ENCODE peak calls at places on chromosome 5, in seven cellular contexts. Q, F, W, L, N, V and D are unnamed samples.

GRCh38 chr5:149497357-149497756 is 53.9 kb downstream of the CSNK1A1 start:
- DNase-seq in N (no peak), F (no peak), V (no peak), Q (peak), L (no peak), W (no peak), D (no peak)

GRCh38 chr5:164000819-164001218 is 495.4 kb downstream of the MAT2B start:
- DNase-seq in V (no peak), L (no peak), W (no peak), N (no peak), Q (no peak), F (no peak), D (no peak)

GRCh38 chr5:23583081-23583480 is 75.7 kb downstream of the PRDM9 start:
- DNase-seq in N (no peak), L (no peak), W (no peak), V (no peak), F (no peak), Q (no peak), D (no peak)

GRCh38 chr5:103428411-103428871 is 134.1 kb downstream of the NUDT12 start:
- DNase-seq in W (peak), N (peak), L (no peak), Q (peak), V (peak), F (no peak), D (peak)

GRCh38 chr5:76775921-76776320 is 42.9 kb upstream of the F2RL1 start:
- DNase-seq in V (no peak), Q (no peak), W (no peak), F (no peak), N (no peak), L (no peak), D (no peak)

GRCh38 chr5:111928501-111928900 is 171.5 kb upstream of the NREP start:
- DNase-seq in W (no peak), Q (no peak), F (no peak), V (no peak), N (no peak), L (no peak), D (no peak)

GRCh38 chr5:159412284-159413046 is 82.2 kb upstream of the IL12B start:
- DNase-seq in N (no peak), W (no peak), F (no peak), L (no peak), Q (no peak), V (no peak), D (no peak)

GRCh38 chr5:172775326-172776234 is 4.6 kb upstream of the DUSP1 start:
- DNase-seq in F (peak), W (peak), Q (peak), V (peak), L (no peak), N (peak), D (no peak)

GRCh38 chr5:150511641-150512367 is 3.9 kb downstream of the NDST1 start:
- DNase-seq in Q (peak), N (no peak), F (no peak), L (no peak), W (peak), V (no peak), D (no peak)

GRCh38 chr5:133519191-133519590 is 93.2 kb downstream of the FSTL4 start:
- DNase-seq in N (no peak), W (no peak), Q (no peak), L (no peak), V (no peak), F (no peak), D (no peak)

GRCh38 chr5:124692950-124693349 is 53.5 kb downstream of the ZNF608 start:
- DNase-seq in N (no peak), L (no peak), F (no peak), W (no peak), V (no peak), Q (no peak), D (no peak)

GRCh38 chr5:141517902-141518610 is 29.2 kb downstream of the PCDHGC5 start:
- DNase-seq in Q (peak), W (no peak), F (no peak), V (no peak), L (no peak), N (no peak), D (no peak)
- H3K27ac ChIP-seq in Q (peak), W (no peak), F (peak), V (peak), L (no peak), N (peak), D (no peak)

DNA sequence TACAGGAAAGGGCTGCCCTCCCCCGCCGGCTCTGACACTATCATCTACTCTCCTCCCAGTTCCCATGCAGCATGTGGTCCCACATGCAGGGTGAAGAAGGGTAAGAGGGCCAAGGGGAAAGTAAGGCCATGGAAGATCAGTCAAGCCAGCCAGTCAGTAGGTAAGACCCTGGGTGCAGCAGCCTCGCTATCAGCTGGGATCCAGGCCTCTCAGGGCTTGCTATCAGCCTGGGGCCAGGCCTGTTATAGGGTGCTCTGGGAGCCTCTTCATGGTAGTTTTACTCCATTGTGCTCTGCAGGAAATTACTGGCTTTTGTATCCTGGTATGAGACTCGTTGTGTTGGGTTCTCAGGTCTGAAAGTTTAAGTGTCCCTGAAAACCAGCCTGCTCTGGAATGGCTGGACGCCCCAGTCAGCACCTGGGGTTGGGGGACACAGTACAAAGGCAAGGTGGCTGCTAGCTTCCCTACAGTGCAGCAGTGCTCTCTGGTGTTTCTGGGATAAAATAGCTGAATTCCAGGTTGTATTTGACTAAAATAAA is 21.4 kb downstream of the SLC22A4 start:
- DNase-seq in V (no peak), N (no peak), Q (no peak), L (no peak), W (no peak), F (no peak), D (no peak)
- H3K27ac ChIP-seq in V (no peak), N (no peak), Q (no peak), L (no peak), W (no peak), F (no peak), D (no peak)

GRCh38 chr5:71938886-71939285 is 168.4 kb upstream of the MAP1B start:
- DNase-seq in F (peak), N (no peak), W (no peak), L (no peak), Q (no peak), V (no peak), D (no peak)

GRCh38 chr5:71939452-71939932 is 167.8 kb upstream of the MAP1B start:
- DNase-seq in V (no peak), N (no peak), F (no peak), L (no peak), W (no peak), Q (no peak), D (no peak)

GRCh38 chr5:71943874-71944273 is 163.4 kb upstream of the MAP1B start:
- DNase-seq in L (no peak), F (no peak), W (no peak), N (no peak), V (no peak), Q (no peak), D (no peak)

GRCh38 chr5:71932649-71933338 is 174.5 kb upstream of the MAP1B start:
- DNase-seq in L (peak), F (no peak), N (peak), Q (peak), W (peak), V (peak), D (no peak)

GRCh38 chr5:71937906-71938698 is 169.2 kb upstream of the MAP1B start:
- DNase-seq in L (no peak), V (no peak), F (no peak), N (no peak), W (no peak), Q (no peak), D (no peak)
- H3K27ac ChIP-seq in L (no peak), V (no peak), F (no peak), N (no peak), W (no peak), Q (no peak), D (peak)

DNA sequence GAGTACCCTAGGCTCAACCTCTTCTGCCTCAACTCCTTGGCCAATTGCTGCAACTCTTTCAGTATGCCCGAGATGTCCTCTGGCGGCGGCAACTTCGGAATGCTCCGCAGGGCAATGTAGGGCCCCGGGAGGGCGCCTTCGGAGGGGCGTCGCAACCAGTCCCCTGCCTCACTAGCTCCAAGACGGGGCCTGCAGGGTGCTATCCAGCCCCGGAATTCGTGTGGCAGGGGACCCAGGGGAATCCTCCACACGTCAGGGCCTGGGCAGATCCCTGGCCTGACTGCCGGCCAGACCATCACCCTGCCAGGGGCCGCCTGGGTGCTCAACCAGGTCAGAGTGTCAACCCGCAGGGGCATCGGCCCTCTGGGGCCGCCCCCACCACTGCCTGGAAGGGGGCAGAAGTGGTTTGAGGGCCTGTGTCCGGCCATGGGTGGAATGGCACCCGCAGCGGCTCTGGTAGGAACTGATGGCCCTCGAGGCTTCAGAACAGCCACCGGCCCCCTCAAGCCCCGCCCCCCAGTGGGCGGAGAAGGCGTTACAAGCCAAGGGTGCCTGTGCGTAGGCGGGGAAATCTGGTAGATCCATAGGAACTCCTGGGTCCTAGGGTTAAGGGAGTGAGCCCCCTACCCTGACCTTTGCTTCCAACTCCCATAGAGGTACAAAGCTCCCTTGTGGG is at the start of gene POU5F2:
- DNase-seq in N (no peak), L (no peak), W (no peak), F (no peak), Q (no peak), V (no peak), D (no peak)
- H3K27ac ChIP-seq in N (no peak), L (no peak), W (no peak), F (no peak), Q (no peak), V (no peak), D (no peak)

GRCh38 chr5:122937914-122938313 is 92.5 kb downstream of the SNX24 start:
- DNase-seq in Q (peak), F (peak), V (peak), L (no peak), W (peak), N (peak), D (no peak)
- H3K27ac ChIP-seq in Q (no peak), F (no peak), V (no peak), L (no peak), W (no peak), N (no peak), D (no peak)

GRCh38 chr5:140235776-140236558 is 61.0 kb downstream of the CYSTM1 start:
- DNase-seq in L (no peak), N (no peak), Q (no peak), F (no peak), V (no peak), W (no peak), D (no peak)

GRCh38 chr5:140232731-140233130 is 57.7 kb downstream of the CYSTM1 start:
- DNase-seq in N (no peak), F (no peak), Q (no peak), L (no peak), W (no peak), V (no peak), D (no peak)

GRCh38 chr5:140238756-140239155 is 63.8 kb downstream of the CYSTM1 start:
- DNase-seq in N (no peak), W (no peak), L (no peak), Q (no peak), V (no peak), F (no peak), D (no peak)

GRCh38 chr5:140236896-140237598 is 62.1 kb downstream of the CYSTM1 start:
- DNase-seq in V (no peak), F (no peak), N (no peak), L (no peak), W (no peak), Q (no peak), D (no peak)

GRCh38 chr5:140234590-140234989 is 59.6 kb downstream of the CYSTM1 start:
- DNase-seq in V (no peak), L (no peak), Q (no peak), W (no peak), F (no peak), N (no peak), D (no peak)
- H3K27ac ChIP-seq in V (no peak), L (no peak), Q (no peak), W (no peak), F (no peak), N (no peak), D (no peak)